ENCODE peak calls at places on chromosomes 3 and 15, in ten cellular contexts. L is activated CD4-positive, alpha-beta memory T cell treated with anti-CD3 and anti-CD28 coated beads for 36 hours; U is activated CD4-positive, CD25-positive, alpha-beta regulatory T cell treated with anti-CD3 and anti-CD28 coated beads, Interleukin-2, amount 50 U/mL, for 16 hours; C is NCI-H1417; S is nucleus accumbens; W is activated naive CD4-positive, alpha-beta T cell; T is frontal cortex; Q is tibial artery; A is central memory CD8-positive, alpha-beta T cell; H is NCI-H345. Z is an unnamed sample.

GRCh38 chr3:140298569-140299070 is 363.6 kb downstream of the CLSTN2 start:
- DNase-seq in L (no peak), U (no peak), C (no peak), S (no peak), W (no peak), T (no peak), Q (no peak), A (no peak), H (no peak), Z (no peak)

GRCh38 chr3:57826952-57827723 is 71.0 kb downstream of the SLMAP start:
- DNase-seq in L (no peak), U (no peak), C (no peak), S (no peak), W (no peak), T (no peak), Q (no peak), A (no peak), H (no peak), Z (no peak)

GRCh38 chr3:16464499-16465150 is 48.9 kb downstream of the RFTN1 start:
- DNase-seq in L (no peak), U (no peak), C (no peak), S (no peak), W (no peak), T (no peak), Q (no peak), A (no peak), H (no peak), Z (no peak)

GRCh38 chr3:122356402-122356801 is 26.6 kb downstream of the MIX23 start:
- DNase-seq in L (peak), U (no peak), C (peak), S (peak), W (no peak), T (peak), Q (no peak), A (no peak), H (peak), Z (no peak)

GRCh38 chr3:193665370-193665989 is 72.5 kb downstream of the OPA1 start:
- DNase-seq in L (no peak), U (no peak), C (peak), S (no peak), W (no peak), T (no peak), Q (no peak), A (no peak), H (peak), Z (no peak)

GRCh38 chr15:101434032-101434920 is 55.2 kb downstream of the PCSK6 start:
- DNase-seq in L (no peak), U (no peak), C (no peak), S (no peak), W (no peak), T (no peak), Q (no peak), A (no peak), H (no peak), Z (no peak)

GRCh38 chr15:101137312-101137940 is 114.4 kb downstream of the CHSY1 start:
- DNase-seq in L (peak), U (no peak), C (no peak), S (no peak), W (no peak), T (no peak), Q (no peak), A (no peak), H (no peak), Z (no peak)

GRCh38 chr3:182710557-182711157 is 82.6 kb upstream of the ATP11B start:
- DNase-seq in L (no peak), U (no peak), C (peak), S (no peak), W (no peak), T (peak), Q (no peak), A (no peak), H (peak), Z (no peak)

GRCh38 chr3:62665627-62666433 is 209.4 kb downstream of the CADPS start:
- DNase-seq in L (peak), U (no peak), C (peak), S (peak), W (no peak), T (peak), Q (peak), A (no peak), H (peak), Z (no peak)

GRCh38 chr3:126373682-126374601 is 16.7 kb upstream of the KLF15 start:
- DNase-seq in L (no peak), U (no peak), C (no peak), S (no peak), W (no peak), T (no peak), Q (peak), A (no peak), H (no peak), Z (no peak)

GRCh38 chr3:108338901-108339545 is 42.7 kb downstream of the HHLA2 start:
- DNase-seq in L (no peak), U (no peak), C (no peak), S (no peak), W (no peak), T (no peak), Q (no peak), A (no peak), H (no peak), Z (no peak)

GRCh38 chr3:126998728-126999127 is 15.8 kb downstream of the PLXNA1 start:
- DNase-seq in L (no peak), U (no peak), C (peak), S (no peak), W (no peak), T (no peak), Q (no peak), A (no peak), H (no peak), Z (no peak)

GRCh38 chr3:42539871-42540714 is 37.6 kb downstream of the VIPR1 start:
- DNase-seq in L (peak), U (no peak), C (peak), S (peak), W (peak), T (peak), Q (no peak), A (peak), H (peak), Z (peak)

GRCh38 chr3:54426431-54426830 is 304.1 kb downstream of the CACNA2D3 start:
- DNase-seq in L (no peak), U (no peak), C (peak), S (no peak), W (no peak), T (no peak), Q (no peak), A (no peak), H (no peak), Z (no peak)

GRCh38 chr15:45116482-45117326 is 2.6 kb downstream of the DUOXA2 start:
- DNase-seq in L (no peak), U (no peak), C (no peak), S (no peak), W (no peak), T (no peak), Q (no peak), A (no peak), H (no peak), Z (no peak)